ENCODE peak calls at places on chromosomes 1 and 21, in five cellular contexts. U, A, J, P and O are unnamed samples.

GRCh38 chr1:168488153-168488552 is 55.6 kb downstream of the XCL2 start:
- DNase-seq in U (no peak), J (peak), A (peak), P (peak), O (peak)

GRCh38 chr21:41737656-41738324 is 29.1 kb downstream of the RIPK4 start:
- DNase-seq in P (no peak), U (no peak), J (no peak), A (no peak), O (no peak)

GRCh38 chr1:18485227-18485626 is 4.5 kb downstream of the KLHDC7A start:
- DNase-seq in U (no peak), J (no peak), P (no peak), A (no peak), O (no peak)

GRCh38 chr1:204493882-204494280 is 724 bp downstream of the PIK3C2B start:
- DNase-seq in P (no peak), J (peak), U (no peak), A (peak), O (peak)

GRCh38 chr1:44616991-44617702 is 57.1 kb downstream of the TMEM53 start:
- DNase-seq in U (no peak), A (peak), P (peak), J (peak), O (peak)

GRCh38 chr1:94926365-94926914 is 470 bp downstream of the CNN3 start:
- DNase-seq in A (peak), U (no peak), P (peak), J (peak), O (peak)

GRCh38 chr1:235513495-235514366 is 9.5 kb upstream of the B3GALNT2 start:
- DNase-seq in A (peak), J (peak), P (peak), U (no peak), O (peak)

GRCh38 chr21:42637602-42638041 is 15.8 kb upstream of the PDE9A start:
- DNase-seq in U (no peak), J (no peak), A (no peak), P (no peak), O (no peak)

GRCh38 chr1:176195547-176195946 is 11.5 kb downstream of the COP1 start:
- DNase-seq in J (no peak), P (no peak), A (peak), U (no peak), O (no peak)

GRCh38 chr1:16006552-16007485 is 2.8 kb downstream of the SRARP start:
- DNase-seq in A (peak), P (peak), J (peak), U (no peak), O (peak)

GRCh38 chr1:56060901-56061300 is 518.5 kb downstream of the PLPP3 start:
- DNase-seq in J (peak), U (no peak), P (no peak), A (peak), O (no peak)

GRCh38 chr21:31457675-31458074 is 113.6 kb upstream of the TIAM1 start:
- DNase-seq in J (no peak), U (no peak), P (no peak), A (no peak), O (no peak)

GRCh38 chr1:215397106-215397505 is 170.0 kb upstream of the KCTD3 start:
- DNase-seq in J (peak), P (no peak), U (no peak), A (peak), O (no peak)

GRCh38 chr1:17912491-17912890 is 157.4 kb downstream of the ACTL8 start:
- DNase-seq in J (no peak), A (no peak), U (no peak), P (no peak), O (no peak)

GRCh38 chr1:6260961-6261614 is at the start of gene GPR153:
- DNase-seq in J (no peak), P (peak), A (peak), U (no peak), O (peak)

GRCh38 chr1:162299018-162299417 is 77.6 kb downstream of the SPATA46 start:
- DNase-seq in A (peak), P (no peak), U (no peak), J (peak), O (no peak)

GRCh38 chr1:59290173-59290954 is 6.5 kb upstream of the FGGY start:
- DNase-seq in U (no peak), P (peak), A (peak), J (peak), O (peak)

GRCh38 chr1:59291566-59291965 is 5.3 kb upstream of the FGGY start:
- DNase-seq in U (no peak), P (no peak), A (no peak), J (peak), O (no peak)

GRCh38 chr1:59288046-59288445 is 8.8 kb upstream of the FGGY start:
- DNase-seq in U (no peak), A (no peak), J (no peak), P (no peak), O (no peak)

GRCh38 chr1:59292557-59292956 is 4.3 kb upstream of the FGGY start:
- DNase-seq in J (peak), P (peak), U (no peak), A (peak), O (peak)

GRCh38 chr1:59289570-59289969 is 7.3 kb upstream of the FGGY start:
- DNase-seq in A (no peak), U (no peak), P (no peak), J (no peak), O (no peak)
- H3K4me3 ChIP-seq in A (no peak), U (no peak), P (no peak), J (no peak), O (no peak)

DNA sequence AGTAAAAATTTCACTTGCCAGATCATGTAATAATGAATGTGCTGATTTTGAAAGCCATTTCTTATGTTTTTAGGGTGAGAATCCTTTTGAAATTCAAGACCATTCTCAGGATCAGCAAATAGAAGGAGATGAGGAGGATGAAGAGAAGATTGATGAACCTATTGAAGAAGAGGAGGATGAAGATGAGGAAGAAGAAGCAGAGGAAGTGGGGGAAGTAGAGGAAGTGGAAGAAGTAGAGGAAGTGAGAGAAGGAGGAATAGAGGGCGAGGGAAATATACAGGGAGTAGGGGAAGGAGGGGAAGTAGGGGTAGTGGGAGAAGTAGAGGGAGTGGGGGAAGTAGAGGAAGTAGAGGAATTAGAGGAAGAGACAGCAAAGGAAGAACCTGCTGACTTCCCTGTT is 32.4 kb downstream of the ZNF326 start:
- DNase-seq in J (no peak), A (no peak), U (no peak), P (no peak), O (no peak)
- H3K4me3 ChIP-seq in J (no peak), A (no peak), U (no peak), P (no peak), O (no peak)

DNA sequence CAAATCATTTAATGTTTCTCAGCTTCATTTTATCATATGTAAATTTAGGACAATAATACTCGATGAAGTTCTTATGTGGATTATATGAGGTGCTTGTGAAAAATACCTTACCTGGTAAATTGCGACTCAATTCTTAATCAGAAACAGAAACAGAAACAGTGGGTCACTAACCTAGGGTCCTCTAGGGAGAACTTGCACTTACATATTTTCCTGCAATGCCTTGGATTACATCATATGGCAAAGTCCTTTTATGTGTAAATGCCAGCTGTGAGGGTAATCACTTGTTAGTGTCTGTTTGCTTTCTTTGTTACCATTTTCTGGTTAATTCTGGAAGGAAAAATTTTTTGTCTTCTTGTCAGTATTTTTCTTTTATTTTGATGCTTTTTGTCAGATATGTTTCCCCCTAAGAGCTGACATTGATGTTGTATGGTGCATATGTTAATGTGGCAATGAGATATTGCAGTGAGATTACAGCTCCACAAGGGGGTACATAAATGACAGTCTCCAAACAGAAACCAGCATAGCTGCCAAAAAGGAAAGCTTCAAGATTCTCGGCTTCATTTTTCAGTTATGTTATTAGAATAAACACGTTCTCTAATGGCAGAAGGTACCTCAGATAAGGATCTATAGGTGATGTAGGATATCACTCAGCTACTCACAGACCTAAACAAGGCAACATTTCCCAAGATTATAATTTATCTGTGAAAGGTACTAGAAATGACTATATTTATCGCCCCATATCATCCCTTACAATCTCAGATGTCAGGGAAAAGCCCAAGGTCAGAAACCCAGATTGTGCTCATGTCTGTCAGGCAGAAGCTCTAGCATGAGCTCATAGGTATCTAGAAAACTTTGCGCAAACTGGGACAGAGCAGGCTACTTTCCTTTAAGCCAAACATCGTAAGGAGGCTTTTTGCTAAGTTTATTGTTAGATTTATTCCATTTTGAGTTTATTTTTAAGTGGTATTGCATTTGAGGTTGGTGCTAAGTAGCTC is 119.9 kb downstream of the FASLG start:
- DNase-seq in J (peak), A (peak), U (no peak), P (no peak), O (no peak)
- H3K4me3 ChIP-seq in J (no peak), A (no peak), U (no peak), P (no peak), O (no peak)

DNA sequence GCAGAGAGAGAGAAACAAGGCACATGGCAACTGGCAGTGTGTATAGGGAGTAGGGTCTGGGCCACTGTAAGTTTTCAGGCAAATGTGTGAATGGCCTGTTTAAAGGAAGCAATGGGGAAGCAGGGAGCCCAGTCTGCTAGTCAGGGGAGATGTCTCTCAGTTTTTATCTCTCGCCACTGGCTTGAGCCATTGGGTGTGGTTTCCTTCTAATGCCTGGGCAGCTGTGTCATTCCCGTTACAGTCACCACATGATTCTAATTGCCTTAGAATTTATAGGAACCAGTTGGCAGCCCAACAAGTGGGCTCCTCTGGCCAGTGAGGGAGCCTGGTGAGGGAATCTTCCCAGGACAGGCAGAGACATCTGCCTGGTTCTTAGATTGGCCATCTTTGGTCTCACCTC is 182.4 kb downstream of the DISC1 start:
- DNase-seq in J (peak), P (peak), U (no peak), A (peak), O (peak)
- H3K4me3 ChIP-seq in J (no peak), P (no peak), U (no peak), A (no peak), O (no peak)